ENCODE peak calls at places on chromosomes 11 and 22, in nine cellular contexts. One of them, this sample, is unnamed.

GRCh38 chr11:64314805-64315561 is 2.4 kb downstream of the TRMT112 start:
- DNase-seq in upper lobe of right lung: no peak
- DNase-seq in heart left ventricle: no peak
- DNase-seq in ovary: no peak
- DNase-seq in colonic mucosa: no peak
- DNase-seq in left ventricle myocardium inferior: no peak
- DNase-seq in right atrium auricular region: no peak
- DNase-seq in CD8-positive, alpha-beta T cell: no peak
- DNase-seq in neural progenitor cell: no peak
- DNase-seq in this sample: no peak

GRCh38 chr11:13333456-13333957 is 55.9 kb downstream of the BMAL1 start:
- DNase-seq in upper lobe of right lung: no peak
- DNase-seq in heart left ventricle: no peak
- DNase-seq in ovary: no peak
- DNase-seq in colonic mucosa: peak; percentile 66
- DNase-seq in left ventricle myocardium inferior: no peak
- DNase-seq in right atrium auricular region: no peak
- DNase-seq in CD8-positive, alpha-beta T cell: no peak
- DNase-seq in neural progenitor cell: no peak
- DNase-seq in this sample: no peak

GRCh38 chr22:39478461-39478860 is 21.6 kb downstream of the MGAT3 start:
- DNase-seq in upper lobe of right lung: no peak
- DNase-seq in heart left ventricle: no peak
- DNase-seq in ovary: no peak
- DNase-seq in colonic mucosa: no peak
- DNase-seq in left ventricle myocardium inferior: no peak
- DNase-seq in right atrium auricular region: no peak
- DNase-seq in CD8-positive, alpha-beta T cell: no peak
- DNase-seq in neural progenitor cell: peak; percentile 60
- DNase-seq in this sample: no peak

GRCh38 chr11:126669416-126669815 is 313.9 kb downstream of the ST3GAL4 start:
- DNase-seq in upper lobe of right lung: no peak
- DNase-seq in heart left ventricle: no peak
- DNase-seq in ovary: no peak
- DNase-seq in colonic mucosa: no peak
- DNase-seq in left ventricle myocardium inferior: no peak
- DNase-seq in right atrium auricular region: no peak
- DNase-seq in CD8-positive, alpha-beta T cell: no peak
- DNase-seq in neural progenitor cell: no peak
- DNase-seq in this sample: no peak

GRCh38 chr22:19526076-19526701 is 2.0 kb upstream of the CLDN5 start:
- DNase-seq in upper lobe of right lung: no peak
- DNase-seq in heart left ventricle: no peak
- DNase-seq in ovary: no peak
- DNase-seq in colonic mucosa: no peak
- DNase-seq in left ventricle myocardium inferior: no peak
- DNase-seq in right atrium auricular region: no peak
- DNase-seq in CD8-positive, alpha-beta T cell: no peak
- DNase-seq in neural progenitor cell: no peak
- DNase-seq in this sample: no peak

GRCh38 chr22:49139492-49140151 is 688.1 kb downstream of the BRD1 start:
- DNase-seq in upper lobe of right lung: no peak
- DNase-seq in heart left ventricle: no peak
- DNase-seq in ovary: no peak
- DNase-seq in colonic mucosa: no peak
- DNase-seq in left ventricle myocardium inferior: no peak
- DNase-seq in right atrium auricular region: no peak
- DNase-seq in CD8-positive, alpha-beta T cell: no peak
- DNase-seq in neural progenitor cell: no peak
- DNase-seq in this sample: no peak

GRCh38 chr22:25741692-25742626 is at the start of gene MYO18B:
- DNase-seq in upper lobe of right lung: no peak
- DNase-seq in heart left ventricle: peak; percentile 84
- DNase-seq in ovary: no peak
- DNase-seq in colonic mucosa: no peak
- DNase-seq in left ventricle myocardium inferior: peak; percentile 79
- DNase-seq in right atrium auricular region: peak; percentile 81
- DNase-seq in CD8-positive, alpha-beta T cell: no peak
- DNase-seq in neural progenitor cell: no peak
- DNase-seq in this sample: no peak

GRCh38 chr11:77547863-77548551 is 41.7 kb upstream of the AQP11 start:
- DNase-seq in upper lobe of right lung: no peak
- DNase-seq in heart left ventricle: peak; percentile 26
- DNase-seq in ovary: no peak
- DNase-seq in colonic mucosa: peak; percentile 65
- DNase-seq in left ventricle myocardium inferior: no peak
- DNase-seq in right atrium auricular region: peak; percentile 51
- DNase-seq in CD8-positive, alpha-beta T cell: no peak
- DNase-seq in neural progenitor cell: peak; percentile 80
- DNase-seq in this sample: no peak

GRCh38 chr11:59898652-59899051 is 20.1 kb downstream of the OOSP3 start:
- DNase-seq in upper lobe of right lung: no peak
- DNase-seq in heart left ventricle: no peak
- DNase-seq in ovary: no peak
- DNase-seq in colonic mucosa: no peak
- DNase-seq in left ventricle myocardium inferior: no peak
- DNase-seq in right atrium auricular region: no peak
- DNase-seq in CD8-positive, alpha-beta T cell: no peak
- DNase-seq in neural progenitor cell: no peak
- DNase-seq in this sample: no peak

GRCh38 chr22:46561435-46561905 is 24.1 kb upstream of the CELSR1 start:
- DNase-seq in upper lobe of right lung: no peak
- DNase-seq in heart left ventricle: no peak
- DNase-seq in ovary: no peak
- DNase-seq in colonic mucosa: no peak
- DNase-seq in left ventricle myocardium inferior: peak; percentile 6
- DNase-seq in right atrium auricular region: no peak
- DNase-seq in CD8-positive, alpha-beta T cell: no peak
- DNase-seq in neural progenitor cell: peak; percentile 57
- DNase-seq in this sample: no peak

GRCh38 chr11:12192796-12193514 is 82.6 kb downstream of the MICAL2 start:
- DNase-seq in upper lobe of right lung: no peak
- DNase-seq in heart left ventricle: no peak
- DNase-seq in ovary: no peak
- DNase-seq in colonic mucosa: no peak
- DNase-seq in left ventricle myocardium inferior: no peak
- DNase-seq in right atrium auricular region: no peak
- DNase-seq in CD8-positive, alpha-beta T cell: no peak
- DNase-seq in neural progenitor cell: no peak
- DNase-seq in this sample: no peak
- H3K27ac ChIP-seq in upper lobe of right lung: no peak overlapping the region
- H3K27ac ChIP-seq in heart left ventricle: no peak overlapping the region
- H3K27ac ChIP-seq in ovary: no peak overlapping the region
- H3K27ac ChIP-seq in colonic mucosa: no peak overlapping the region
- H3K27ac ChIP-seq in left ventricle myocardium inferior: no peak overlapping the region
- H3K27ac ChIP-seq in right atrium auricular region: no peak overlapping the region
- H3K27ac ChIP-seq in CD8-positive, alpha-beta T cell: peak overlapping the region; percentile 44
- H3K27ac ChIP-seq in neural progenitor cell: no peak overlapping the region
- H3K27ac ChIP-seq in this sample: peak overlapping the region; percentile 12

GRCh38 chr22:23072911-23073491 is 2.7 kb downstream of the GNAZ start:
- DNase-seq in upper lobe of right lung: peak; percentile 37
- DNase-seq in heart left ventricle: no peak
- DNase-seq in ovary: peak; percentile 4
- DNase-seq in colonic mucosa: no peak
- DNase-seq in left ventricle myocardium inferior: peak; percentile 3
- DNase-seq in right atrium auricular region: no peak
- DNase-seq in CD8-positive, alpha-beta T cell: no peak
- DNase-seq in neural progenitor cell: no peak
- DNase-seq in this sample: no peak

GRCh38 chr22:23070418-23071162 is at the start of gene GNAZ:
- DNase-seq in upper lobe of right lung: peak; percentile 64
- DNase-seq in heart left ventricle: no peak
- DNase-seq in ovary: peak; percentile 68
- DNase-seq in colonic mucosa: no peak
- DNase-seq in left ventricle myocardium inferior: no peak
- DNase-seq in right atrium auricular region: no peak
- DNase-seq in CD8-positive, alpha-beta T cell: no peak
- DNase-seq in neural progenitor cell: peak; percentile 82
- DNase-seq in this sample: peak; percentile 5

GRCh38 chr22:23073506-23074229 is 3.3 kb downstream of the GNAZ start:
- DNase-seq in upper lobe of right lung: peak; percentile 39
- DNase-seq in heart left ventricle: no peak
- DNase-seq in ovary: peak; percentile 19
- DNase-seq in colonic mucosa: no peak
- DNase-seq in left ventricle myocardium inferior: peak; percentile 11
- DNase-seq in right atrium auricular region: no peak
- DNase-seq in CD8-positive, alpha-beta T cell: no peak
- DNase-seq in neural progenitor cell: no peak
- DNase-seq in this sample: no peak

GRCh38 chr22:23071163-23072034 is 1.1 kb downstream of the GNAZ start:
- DNase-seq in upper lobe of right lung: peak; percentile 58
- DNase-seq in heart left ventricle: no peak
- DNase-seq in ovary: peak; percentile 43
- DNase-seq in colonic mucosa: no peak
- DNase-seq in left ventricle myocardium inferior: peak; percentile 13
- DNase-seq in right atrium auricular region: no peak
- DNase-seq in CD8-positive, alpha-beta T cell: no peak
- DNase-seq in neural progenitor cell: no peak
- DNase-seq in this sample: no peak

DNA sequence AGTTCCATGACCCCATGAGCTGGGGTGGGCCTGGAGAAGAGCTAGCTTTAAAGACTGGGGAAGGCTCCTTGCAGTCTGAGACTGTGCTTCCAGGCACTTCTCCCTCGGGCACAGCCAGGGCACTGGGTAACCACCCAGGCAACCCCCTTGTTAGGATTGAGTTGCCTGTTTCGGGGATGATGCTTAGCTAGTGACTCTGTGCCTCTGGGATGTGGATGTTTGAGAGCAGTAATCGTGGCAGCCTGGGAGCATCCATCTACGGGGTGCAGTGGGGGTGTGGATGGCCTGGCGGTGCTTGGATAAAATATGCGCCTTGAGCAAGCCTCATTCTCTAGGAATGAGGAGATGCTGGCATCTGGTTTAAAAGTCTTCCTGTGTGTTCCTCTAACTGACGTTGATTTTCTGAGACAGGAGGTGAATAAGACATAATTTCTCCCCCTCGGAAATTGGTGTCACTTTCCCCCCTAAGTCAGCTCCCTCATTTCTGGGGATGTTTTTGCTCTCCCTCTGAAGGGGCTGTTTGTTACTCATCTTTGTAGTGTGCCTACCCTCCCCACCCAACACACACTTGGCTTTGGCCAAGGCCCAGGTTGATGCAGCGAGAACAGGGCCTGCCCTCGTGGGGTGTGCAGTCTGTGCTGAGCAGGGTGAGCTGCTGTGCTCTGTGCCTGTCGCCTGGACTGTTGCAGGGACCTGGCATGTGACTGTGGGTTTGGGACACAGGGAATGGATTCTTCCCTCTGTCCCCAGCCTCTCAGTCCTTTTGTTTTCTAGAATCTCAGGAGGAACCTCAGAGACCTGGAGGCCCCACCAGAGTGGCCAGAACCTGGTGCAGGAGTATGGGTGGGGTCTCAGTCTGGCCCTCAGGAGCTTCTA is 2.0 kb downstream of the GNAZ start:
- DNase-seq in upper lobe of right lung: peak; percentile 36
- DNase-seq in heart left ventricle: no peak
- DNase-seq in ovary: peak; percentile 16
- DNase-seq in colonic mucosa: no peak
- DNase-seq in left ventricle myocardium inferior: peak; percentile 2
- DNase-seq in right atrium auricular region: no peak
- DNase-seq in CD8-positive, alpha-beta T cell: no peak
- DNase-seq in neural progenitor cell: no peak
- DNase-seq in this sample: no peak
- H3K4me3 ChIP-seq in upper lobe of right lung: no peak overlapping the region
- H3K4me3 ChIP-seq in heart left ventricle: no peak overlapping the region
- H3K4me3 ChIP-seq in ovary: no peak overlapping the region
- H3K4me3 ChIP-seq in colonic mucosa: no peak overlapping the region
- H3K4me3 ChIP-seq in left ventricle myocardium inferior: no peak overlapping the region
- H3K4me3 ChIP-seq in right atrium auricular region: no peak overlapping the region
- H3K4me3 ChIP-seq in CD8-positive, alpha-beta T cell: no peak overlapping the region
- H3K4me3 ChIP-seq in neural progenitor cell: no peak overlapping the region
- H3K4me3 ChIP-seq in this sample: no peak overlapping the region

GRCh38 chr11:65571940-65572339 is 398 bp upstream of the FAM89B start:
- DNase-seq in upper lobe of right lung: no peak
- DNase-seq in heart left ventricle: no peak
- DNase-seq in ovary: no peak
- DNase-seq in colonic mucosa: no peak
- DNase-seq in left ventricle myocardium inferior: no peak
- DNase-seq in right atrium auricular region: no peak
- DNase-seq in CD8-positive, alpha-beta T cell: no peak
- DNase-seq in neural progenitor cell: peak; percentile 86
- DNase-seq in this sample: no peak

GRCh38 chr11:65569164-65569972 is 909 bp upstream of the ZNRD2 start:
- DNase-seq in upper lobe of right lung: no peak
- DNase-seq in heart left ventricle: no peak
- DNase-seq in ovary: no peak
- DNase-seq in colonic mucosa: no peak
- DNase-seq in left ventricle myocardium inferior: no peak
- DNase-seq in right atrium auricular region: no peak
- DNase-seq in CD8-positive, alpha-beta T cell: no peak
- DNase-seq in neural progenitor cell: no peak
- DNase-seq in this sample: no peak

GRCh38 chr11:65572356-65573043 is at the start of gene FAM89B:
- DNase-seq in upper lobe of right lung: peak; percentile 96
- DNase-seq in heart left ventricle: peak; percentile 92
- DNase-seq in ovary: peak; percentile 93
- DNase-seq in colonic mucosa: peak; percentile 97
- DNase-seq in left ventricle myocardium inferior: peak; percentile 95
- DNase-seq in right atrium auricular region: peak; percentile 94
- DNase-seq in CD8-positive, alpha-beta T cell: peak; percentile 77
- DNase-seq in neural progenitor cell: peak; percentile 91
- DNase-seq in this sample: peak; percentile 79

GRCh38 chr11:65571420-65571819 is 918 bp upstream of the FAM89B start:
- DNase-seq in upper lobe of right lung: no peak
- DNase-seq in heart left ventricle: no peak
- DNase-seq in ovary: no peak
- DNase-seq in colonic mucosa: no peak
- DNase-seq in left ventricle myocardium inferior: no peak
- DNase-seq in right atrium auricular region: no peak
- DNase-seq in CD8-positive, alpha-beta T cell: no peak
- DNase-seq in neural progenitor cell: no peak
- DNase-seq in this sample: no peak

GRCh38 chr11:65569973-65570918 is at the start of gene ZNRD2:
- DNase-seq in upper lobe of right lung: peak; percentile 100
- DNase-seq in heart left ventricle: peak; percentile 98
- DNase-seq in ovary: peak; percentile 98
- DNase-seq in colonic mucosa: peak; percentile 97
- DNase-seq in left ventricle myocardium inferior: peak; percentile 98
- DNase-seq in right atrium auricular region: peak; percentile 98
- DNase-seq in CD8-positive, alpha-beta T cell: peak; percentile 96
- DNase-seq in neural progenitor cell: peak; percentile 99
- DNase-seq in this sample: peak; percentile 96
- H3K4me1 ChIP-seq in upper lobe of right lung: peaks cover 56% of the 10 kb centered on the region
- H3K4me1 ChIP-seq in heart left ventricle: peaks cover 56% of the 10 kb centered on the region
- H3K4me1 ChIP-seq in ovary: peaks cover 8% of the 10 kb centered on the region
- H3K4me1 ChIP-seq in colonic mucosa: peaks cover 32% of the 10 kb centered on the region
- H3K4me1 ChIP-seq in left ventricle myocardium inferior: peaks cover 72% of the 10 kb centered on the region
- H3K4me1 ChIP-seq in right atrium auricular region: peaks cover 3% of the 10 kb centered on the region
- H3K4me1 ChIP-seq in CD8-positive, alpha-beta T cell: peaks cover 76% of the 10 kb centered on the region
- H3K4me1 ChIP-seq in neural progenitor cell: peaks cover 23% of the 10 kb centered on the region
- H3K4me1 ChIP-seq in this sample: peaks cover 78% of the 10 kb centered on the region

DNA sequence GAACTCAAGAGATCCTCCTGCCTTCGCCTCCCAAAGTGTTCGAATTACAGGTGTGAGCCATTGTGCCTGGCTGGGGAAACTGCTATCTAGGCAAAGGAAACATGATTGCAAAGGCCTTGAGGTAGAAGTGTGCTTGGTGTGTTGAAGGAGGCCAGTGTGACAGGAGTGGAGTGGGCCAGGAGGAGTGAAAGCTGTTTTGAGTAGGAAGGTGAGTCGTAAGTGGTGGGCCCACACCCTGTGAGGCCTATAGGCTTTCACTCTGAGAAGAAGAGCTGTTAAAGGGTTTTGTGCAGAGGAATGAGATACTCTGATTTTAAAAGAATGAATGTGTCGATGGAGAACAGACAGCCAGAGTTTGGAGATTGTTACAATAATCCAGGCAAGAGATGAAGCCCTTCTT is 43.4 kb downstream of the WEE1 start:
- DNase-seq in upper lobe of right lung: no peak
- DNase-seq in heart left ventricle: no peak
- DNase-seq in ovary: no peak
- DNase-seq in colonic mucosa: no peak
- DNase-seq in left ventricle myocardium inferior: no peak
- DNase-seq in right atrium auricular region: no peak
- DNase-seq in CD8-positive, alpha-beta T cell: no peak
- DNase-seq in neural progenitor cell: no peak
- DNase-seq in this sample: no peak
- H3K27ac ChIP-seq in upper lobe of right lung: no peak overlapping the region
- H3K27ac ChIP-seq in heart left ventricle: no peak overlapping the region
- H3K27ac ChIP-seq in ovary: no peak overlapping the region
- H3K27ac ChIP-seq in colonic mucosa: no peak overlapping the region
- H3K27ac ChIP-seq in left ventricle myocardium inferior: no peak overlapping the region
- H3K27ac ChIP-seq in right atrium auricular region: no peak overlapping the region
- H3K27ac ChIP-seq in CD8-positive, alpha-beta T cell: no peak overlapping the region
- H3K27ac ChIP-seq in neural progenitor cell: no peak overlapping the region
- H3K27ac ChIP-seq in this sample: no peak overlapping the region

This sample was measured in effector memory CD4-positive, alpha-beta T cell.